ENCODE peak calls at places on chromosome 17, in ten cellular contexts. One of them, this sample, is unnamed.

GRCh38 chr17:44529864-44530263 is 26.7 kb upstream of the GPATCH8 start:
- DNase-seq in tibial artery: no peak
- DNase-seq in HL-60: no peak
- DNase-seq in stomach: no peak
- DNase-seq in lower lobe of right lung: no peak
- DNase-seq in OCI-LY7: no peak
- DNase-seq in sigmoid colon: no peak
- DNase-seq in uterus: no peak
- DNase-seq in pancreas: no peak
- DNase-seq in GM23338: no peak
- DNase-seq in this sample: no peak

GRCh38 chr17:75364078-75364477 is 41.4 kb downstream of the GRB2 start:
- DNase-seq in tibial artery: no peak
- DNase-seq in HL-60: no peak
- DNase-seq in stomach: no peak
- DNase-seq in lower lobe of right lung: no peak
- DNase-seq in OCI-LY7: no peak
- DNase-seq in sigmoid colon: no peak
- DNase-seq in uterus: no peak
- DNase-seq in pancreas: no peak
- DNase-seq in GM23338: no peak
- DNase-seq in this sample: peak

GRCh38 chr17:74150428-74151025 is 53.0 kb upstream of the RPL38 start:
- DNase-seq in tibial artery: no peak
- DNase-seq in HL-60: no peak
- DNase-seq in stomach: no peak
- DNase-seq in lower lobe of right lung: no peak
- DNase-seq in OCI-LY7: no peak
- DNase-seq in sigmoid colon: no peak
- DNase-seq in uterus: no peak
- DNase-seq in pancreas: no peak
- DNase-seq in GM23338: no peak
- DNase-seq in this sample: no peak

GRCh38 chr17:45388604-45389325 is 43.9 kb downstream of the ARHGAP27 start:
- DNase-seq in tibial artery: no peak
- DNase-seq in HL-60: no peak
- DNase-seq in stomach: no peak
- DNase-seq in lower lobe of right lung: no peak
- DNase-seq in OCI-LY7: no peak
- DNase-seq in sigmoid colon: peak
- DNase-seq in uterus: no peak
- DNase-seq in pancreas: no peak
- DNase-seq in GM23338: no peak
- DNase-seq in this sample: no peak

GRCh38 chr17:50149099-50149424 is 1.4 kb downstream of the PPP1R9B start:
- DNase-seq in tibial artery: no peak
- DNase-seq in HL-60: no peak
- DNase-seq in stomach: no peak
- DNase-seq in lower lobe of right lung: no peak
- DNase-seq in OCI-LY7: no peak
- DNase-seq in sigmoid colon: no peak
- DNase-seq in uterus: no peak
- DNase-seq in pancreas: no peak
- DNase-seq in GM23338: no peak
- DNase-seq in this sample: no peak

GRCh38 chr17:47257651-47258339 is 4.2 kb downstream of the ITGB3 start:
- DNase-seq in tibial artery: no peak
- DNase-seq in HL-60: no peak
- DNase-seq in stomach: no peak
- DNase-seq in lower lobe of right lung: no peak
- DNase-seq in OCI-LY7: no peak
- DNase-seq in sigmoid colon: no peak
- DNase-seq in uterus: peak
- DNase-seq in pancreas: no peak
- DNase-seq in GM23338: no peak
- DNase-seq in this sample: no peak

GRCh38 chr17:4950075-4950756 is 703 bp upstream of the ENO3 start:
- DNase-seq in tibial artery: peak
- DNase-seq in HL-60: peak
- DNase-seq in stomach: peak
- DNase-seq in lower lobe of right lung: peak
- DNase-seq in OCI-LY7: peak
- DNase-seq in sigmoid colon: peak
- DNase-seq in uterus: peak
- DNase-seq in pancreas: peak
- DNase-seq in GM23338: peak
- DNase-seq in this sample: no peak

GRCh38 chr17:8185580-8186445 is 4.2 kb downstream of the BORCS6 start:
- DNase-seq in tibial artery: peak
- DNase-seq in HL-60: peak
- DNase-seq in stomach: peak
- DNase-seq in lower lobe of right lung: peak
- DNase-seq in OCI-LY7: peak
- DNase-seq in sigmoid colon: peak
- DNase-seq in uterus: peak
- DNase-seq in pancreas: peak
- DNase-seq in GM23338: peak
- DNase-seq in this sample: peak

GRCh38 chr17:7782237-7782636 is 51.8 kb upstream of the KDM6B start:
- DNase-seq in tibial artery: no peak
- DNase-seq in HL-60: no peak
- DNase-seq in stomach: no peak
- DNase-seq in lower lobe of right lung: no peak
- DNase-seq in OCI-LY7: no peak
- DNase-seq in sigmoid colon: no peak
- DNase-seq in uterus: no peak
- DNase-seq in pancreas: no peak
- DNase-seq in GM23338: no peak
- DNase-seq in this sample: no peak

GRCh38 chr17:46772013-46772878 is 46.2 kb downstream of the WNT3 start:
- DNase-seq in tibial artery: no peak
- DNase-seq in HL-60: no peak
- DNase-seq in stomach: peak
- DNase-seq in lower lobe of right lung: peak
- DNase-seq in OCI-LY7: no peak
- DNase-seq in sigmoid colon: no peak
- DNase-seq in uterus: no peak
- DNase-seq in pancreas: no peak
- DNase-seq in GM23338: peak
- DNase-seq in this sample: no peak

GRCh38 chr17:17564896-17565295 is 26.6 kb downstream of the PEMT start:
- DNase-seq in tibial artery: no peak
- DNase-seq in HL-60: no peak
- DNase-seq in stomach: no peak
- DNase-seq in lower lobe of right lung: no peak
- DNase-seq in OCI-LY7: no peak
- DNase-seq in sigmoid colon: no peak
- DNase-seq in uterus: no peak
- DNase-seq in pancreas: no peak
- DNase-seq in GM23338: peak
- DNase-seq in this sample: no peak

GRCh38 chr17:75931062-75931461 is 9.8 kb downstream of the FBF1 start:
- DNase-seq in tibial artery: no peak
- DNase-seq in HL-60: no peak
- DNase-seq in stomach: no peak
- DNase-seq in lower lobe of right lung: no peak
- DNase-seq in OCI-LY7: no peak
- DNase-seq in sigmoid colon: no peak
- DNase-seq in uterus: no peak
- DNase-seq in pancreas: no peak
- DNase-seq in GM23338: no peak
- DNase-seq in this sample: no peak

GRCh38 chr17:70478883-70479282 is 309.6 kb downstream of the KCNJ2 start:
- DNase-seq in tibial artery: peak
- DNase-seq in HL-60: no peak
- DNase-seq in stomach: no peak
- DNase-seq in lower lobe of right lung: no peak
- DNase-seq in OCI-LY7: no peak
- DNase-seq in sigmoid colon: no peak
- DNase-seq in uterus: no peak
- DNase-seq in pancreas: no peak
- DNase-seq in GM23338: no peak
- DNase-seq in this sample: no peak

GRCh38 chr17:6853764-6854442 is 22.4 kb upstream of the TEKT1 start:
- DNase-seq in tibial artery: no peak
- DNase-seq in HL-60: no peak
- DNase-seq in stomach: no peak
- DNase-seq in lower lobe of right lung: no peak
- DNase-seq in OCI-LY7: peak
- DNase-seq in sigmoid colon: no peak
- DNase-seq in uterus: no peak
- DNase-seq in pancreas: no peak
- DNase-seq in GM23338: peak
- DNase-seq in this sample: no peak

GRCh38 chr17:751269-752001 is 629 bp downstream of the GEMIN4 start:
- DNase-seq in tibial artery: peak
- DNase-seq in HL-60: peak
- DNase-seq in stomach: peak
- DNase-seq in lower lobe of right lung: peak
- DNase-seq in OCI-LY7: peak
- DNase-seq in sigmoid colon: peak
- DNase-seq in uterus: no peak
- DNase-seq in pancreas: peak
- DNase-seq in GM23338: peak
- DNase-seq in this sample: peak

GRCh38 chr17:21001813-21002221 is 41.0 kb downstream of the USP22 start:
- DNase-seq in tibial artery: no peak
- DNase-seq in HL-60: no peak
- DNase-seq in stomach: no peak
- DNase-seq in lower lobe of right lung: no peak
- DNase-seq in OCI-LY7: no peak
- DNase-seq in sigmoid colon: no peak
- DNase-seq in uterus: no peak
- DNase-seq in pancreas: no peak
- DNase-seq in GM23338: no peak
- DNase-seq in this sample: no peak

GRCh38 chr17:80868022-80868609 is 123.5 kb upstream of the CHMP6 start:
- DNase-seq in tibial artery: no peak
- DNase-seq in HL-60: no peak
- DNase-seq in stomach: no peak
- DNase-seq in lower lobe of right lung: peak
- DNase-seq in OCI-LY7: no peak
- DNase-seq in sigmoid colon: peak
- DNase-seq in uterus: no peak
- DNase-seq in pancreas: no peak
- DNase-seq in GM23338: no peak
- DNase-seq in this sample: no peak

GRCh38 chr17:19664136-19664820 is 15.7 kb downstream of the ALDH3A2 start:
- DNase-seq in tibial artery: no peak
- DNase-seq in HL-60: no peak
- DNase-seq in stomach: peak
- DNase-seq in lower lobe of right lung: peak
- DNase-seq in OCI-LY7: no peak
- DNase-seq in sigmoid colon: no peak
- DNase-seq in uterus: no peak
- DNase-seq in pancreas: no peak
- DNase-seq in GM23338: no peak
- DNase-seq in this sample: no peak
- TF ChIP-seq CTCF in tibial artery: no peak
- TF ChIP-seq CTCF in HL-60: no peak
- TF ChIP-seq CTCF in stomach: no peak
- TF ChIP-seq CTCF in lower lobe of right lung: no peak
- TF ChIP-seq CTCF in OCI-LY7: no peak
- TF ChIP-seq CTCF in sigmoid colon: no peak
- TF ChIP-seq CTCF in uterus: no peak
- TF ChIP-seq CTCF in pancreas: no peak
- TF ChIP-seq CTCF in GM23338: no peak
- TF ChIP-seq CTCF in this sample: no peak

GRCh38 chr17:63531022-63531965 is 8.1 kb downstream of the KCNH6 start:
- DNase-seq in tibial artery: no peak
- DNase-seq in HL-60: no peak
- DNase-seq in stomach: no peak
- DNase-seq in lower lobe of right lung: no peak
- DNase-seq in OCI-LY7: no peak
- DNase-seq in sigmoid colon: no peak
- DNase-seq in uterus: no peak
- DNase-seq in pancreas: no peak
- DNase-seq in GM23338: no peak
- DNase-seq in this sample: no peak
- H3K27ac ChIP-seq in tibial artery: no peak
- H3K27ac ChIP-seq in HL-60: no peak
- H3K27ac ChIP-seq in stomach: no peak
- H3K27ac ChIP-seq in lower lobe of right lung: no peak
- H3K27ac ChIP-seq in OCI-LY7: no peak
- H3K27ac ChIP-seq in sigmoid colon: no peak
- H3K27ac ChIP-seq in uterus: no peak
- H3K27ac ChIP-seq in pancreas: no peak
- H3K27ac ChIP-seq in GM23338: no peak
- H3K27ac ChIP-seq in this sample: no peak

GRCh38 chr17:82240506-82241182 is 11.8 kb downstream of the SLC16A3 start:
- DNase-seq in tibial artery: no peak
- DNase-seq in HL-60: peak
- DNase-seq in stomach: no peak
- DNase-seq in lower lobe of right lung: peak
- DNase-seq in OCI-LY7: no peak
- DNase-seq in sigmoid colon: peak
- DNase-seq in uterus: peak
- DNase-seq in pancreas: no peak
- DNase-seq in GM23338: no peak
- DNase-seq in this sample: no peak

GRCh38 chr17:82241926-82242697 is 13.3 kb downstream of the SLC16A3 start:
- DNase-seq in tibial artery: no peak
- DNase-seq in HL-60: peak
- DNase-seq in stomach: no peak
- DNase-seq in lower lobe of right lung: no peak
- DNase-seq in OCI-LY7: no peak
- DNase-seq in sigmoid colon: peak
- DNase-seq in uterus: peak
- DNase-seq in pancreas: no peak
- DNase-seq in GM23338: no peak
- DNase-seq in this sample: no peak

GRCh38 chr17:82239926-82240505 is 11.2 kb downstream of the SLC16A3 start:
- DNase-seq in tibial artery: no peak
- DNase-seq in HL-60: peak
- DNase-seq in stomach: no peak
- DNase-seq in lower lobe of right lung: no peak
- DNase-seq in OCI-LY7: no peak
- DNase-seq in sigmoid colon: peak
- DNase-seq in uterus: peak
- DNase-seq in pancreas: no peak
- DNase-seq in GM23338: no peak
- DNase-seq in this sample: no peak

GRCh38 chr17:82242698-82242976 is 13.8 kb downstream of the SLC16A3 start:
- DNase-seq in tibial artery: no peak
- DNase-seq in HL-60: peak
- DNase-seq in stomach: no peak
- DNase-seq in lower lobe of right lung: peak
- DNase-seq in OCI-LY7: no peak
- DNase-seq in sigmoid colon: peak
- DNase-seq in uterus: no peak
- DNase-seq in pancreas: no peak
- DNase-seq in GM23338: no peak
- DNase-seq in this sample: no peak

GRCh38 chr17:82241183-82241925 is 12.5 kb downstream of the SLC16A3 start:
- DNase-seq in tibial artery: peak
- DNase-seq in HL-60: peak
- DNase-seq in stomach: peak
- DNase-seq in lower lobe of right lung: peak
- DNase-seq in OCI-LY7: no peak
- DNase-seq in sigmoid colon: peak
- DNase-seq in uterus: peak
- DNase-seq in pancreas: no peak
- DNase-seq in GM23338: no peak
- DNase-seq in this sample: peak
- TF ChIP-seq CTCF in tibial artery: no peak
- TF ChIP-seq CTCF in HL-60: no peak
- TF ChIP-seq CTCF in stomach: no peak
- TF ChIP-seq CTCF in lower lobe of right lung: no peak
- TF ChIP-seq CTCF in OCI-LY7: no peak
- TF ChIP-seq CTCF in sigmoid colon: no peak
- TF ChIP-seq CTCF in uterus: no peak
- TF ChIP-seq CTCF in pancreas: no peak
- TF ChIP-seq CTCF in GM23338: no peak
- TF ChIP-seq CTCF in this sample: no peak

GRCh38 chr17:39674179-39674578 is 5.9 kb downstream of the PNMT start:
- DNase-seq in tibial artery: no peak
- DNase-seq in HL-60: no peak
- DNase-seq in stomach: no peak
- DNase-seq in lower lobe of right lung: no peak
- DNase-seq in OCI-LY7: no peak
- DNase-seq in sigmoid colon: no peak
- DNase-seq in uterus: no peak
- DNase-seq in pancreas: no peak
- DNase-seq in GM23338: no peak
- DNase-seq in this sample: no peak
- H3K27ac ChIP-seq in tibial artery: peak
- H3K27ac ChIP-seq in HL-60: no peak
- H3K27ac ChIP-seq in stomach: no peak
- H3K27ac ChIP-seq in lower lobe of right lung: peak
- H3K27ac ChIP-seq in OCI-LY7: no peak
- H3K27ac ChIP-seq in sigmoid colon: no peak
- H3K27ac ChIP-seq in uterus: no peak
- H3K27ac ChIP-seq in pancreas: peak
- H3K27ac ChIP-seq in GM23338: no peak
- H3K27ac ChIP-seq in this sample: no peak